ENCODE peak calls at places on chromosome 5, in nine cellular contexts. O, T, V, F, Y, W, U, N and M are unnamed samples.

GRCh38 chr5:69503144-69503488 is 10.5 kb downstream of the OCLN start:
- DNase-seq in N (no peak), V (no peak), Y (no peak), O (no peak), U (no peak), F (no peak), W (no peak), T (no peak), M (no peak)

GRCh38 chr5:72353046-72353445 is 32.9 kb downstream of the PTCD2 start:
- DNase-seq in T (no peak), W (peak; percentile 11), V (no peak), F (no peak), U (peak; percentile 21), N (no peak), O (no peak), Y (no peak), M (no peak)

GRCh38 chr5:167899490-167899889 is 392.0 kb upstream of the WWC1 start:
- DNase-seq in Y (no peak), T (no peak), N (no peak), F (no peak), O (no peak), V (no peak), U (no peak), W (peak; percentile 85), M (no peak)

GRCh38 chr5:123180178-123180577 is 91.1 kb downstream of the PRDM6 start:
- DNase-seq in T (no peak), O (no peak), Y (no peak), U (no peak), V (no peak), N (no peak), F (peak; percentile 70), W (no peak), M (no peak)

GRCh38 chr5:56585466-56585865 is 229.9 kb upstream of the MAP3K1 start:
- DNase-seq in Y (no peak), O (no peak), U (no peak), T (no peak), F (no peak), V (no peak), W (no peak), N (no peak), M (no peak)

GRCh38 chr5:142827934-142828576 is 57.9 kb downstream of the ARHGAP26 start:
- DNase-seq in Y (no peak), W (no peak), F (no peak), V (no peak), O (no peak), N (no peak), U (no peak), T (no peak), M (no peak)

GRCh38 chr5:37776826-37777225 is 63.0 kb downstream of the GDNF start:
- DNase-seq in F (no peak), V (no peak), T (no peak), N (no peak), W (peak; percentile 21), O (no peak), Y (no peak), U (peak; percentile 82), M (no peak)

GRCh38 chr5:133393776-133394476 is 218.4 kb downstream of the FSTL4 start:
- DNase-seq in U (no peak), W (no peak), O (no peak), N (no peak), V (no peak), T (no peak), Y (no peak), F (no peak), M (no peak)

GRCh38 chr5:137733922-137734695 is 1.8 kb downstream of the KLHL3 start:
- DNase-seq in W (no peak), U (no peak), Y (no peak), V (no peak), T (no peak), F (no peak), O (no peak), N (peak; percentile 8), M (no peak)

GRCh38 chr5:72231989-72232703 is 87.9 kb downstream of the MRPS27 start:
- DNase-seq in V (no peak), F (no peak), O (no peak), W (no peak), Y (no peak), T (peak; percentile 6), N (no peak), U (no peak), M (no peak)

GRCh38 chr5:134438268-134438622 is 26.6 kb upstream of the CDKN2AIPNL start:
- DNase-seq in O (no peak), W (peak; percentile 60), T (no peak), N (no peak), U (peak; percentile 63), Y (no peak), V (no peak), F (no peak), M (no peak)

GRCh38 chr5:110258460-110258859 is 468.0 kb downstream of the TMEM232 start:
- DNase-seq in U (peak; percentile 33), W (no peak), T (no peak), O (no peak), V (no peak), N (no peak), Y (no peak), F (no peak), M (no peak)

GRCh38 chr5:138439537-138440225 is 824 bp downstream of the REEP2 start:
- DNase-seq in U (no peak), T (no peak), Y (no peak), F (no peak), V (no peak), N (no peak), W (no peak), O (no peak), M (no peak)

GRCh38 chr5:143514915-143515314 is 111.4 kb upstream of the NR3C1 start:
- DNase-seq in N (no peak), T (no peak), F (no peak), Y (no peak), W (no peak), U (peak; percentile 69), O (no peak), V (no peak), M (no peak)